ENCODE peak calls at places on chromosomes 1 and 21, in five cellular contexts. T, S, R, Q and E are unnamed samples.

GRCh38 chr21:39048574-39048973 is 134.7 kb downstream of the PSMG1 start:
- DNase-seq in S (no peak), Q (no peak), R (no peak), T (no peak), E (no peak)

GRCh38 chr1:6779089-6779805 is 6.0 kb upstream of the CAMTA1 start:
- DNase-seq in T (no peak), S (no peak), Q (no peak), R (no peak), E (no peak)

GRCh38 chr1:201665036-201665435 is 126.1 kb downstream of the NAV1 start:
- DNase-seq in Q (no peak), T (peak), S (no peak), R (no peak), E (no peak)

GRCh38 chr1:30407030-30407861 is 316.1 kb downstream of the MATN1 start:
- DNase-seq in R (peak), Q (no peak), T (no peak), S (no peak), E (no peak)

GRCh38 chr1:12095822-12096263 is 32.7 kb downstream of the TNFRSF8 start:
- DNase-seq in Q (no peak), R (no peak), T (no peak), S (no peak), E (peak)

GRCh38 chr1:152347116-152347728 is 12.6 kb downstream of the FLG2 start:
- DNase-seq in Q (peak), R (no peak), S (peak), T (no peak), E (peak)

GRCh38 chr1:53557830-53558784 is 98.9 kb downstream of the DMRTB1 start:
- DNase-seq in Q (no peak), S (no peak), T (no peak), R (no peak), E (no peak)

GRCh38 chr1:24705260-24706073 is 39.8 kb upstream of the CLIC4 start:
- DNase-seq in S (peak), Q (peak), R (peak), T (peak), E (peak)

GRCh38 chr1:73452522-73452921 is 745.5 kb downstream of the LRRIQ3 start:
- DNase-seq in Q (no peak), R (no peak), S (no peak), T (no peak), E (no peak)

GRCh38 chr1:112307930-112308329 is 88.1 kb upstream of the CTTNBP2NL start:
- DNase-seq in S (no peak), Q (no peak), R (no peak), T (no peak), E (no peak)